ENCODE peak calls at places on chromosomes 16 and 17, in eight cellular contexts. One of them, this sample, is unnamed.

GRCh38 chr17:13244511-13244910 is 226.7 kb upstream of the ELAC2 start:
- DNase-seq in stimulated activated CD4-positive, alpha-beta T cell treated with anti-CD3 and anti-CD28 coated beads, Interleukin-2, amount 100 ng/mL, for 24 hours: no peak
- DNase-seq in NT2/D1: no peak
- DNase-seq in GM23338: no peak
- DNase-seq in endothelial cell: no peak
- DNase-seq in AG08395: peak; percentile 17
- DNase-seq in Right ventricle myocardium superior: no peak
- DNase-seq in stimulated activated CD8-positive, alpha-beta memory T cell treated with anti-CD3 and anti-CD28 coated beads, Interleukin-4, amount 100 ng/mL, for 1 hour: no peak
- DNase-seq in this sample: no peak

GRCh38 chr17:58989629-58990028 is 117.1 kb downstream of the TRIM37 start:
- DNase-seq in Right ventricle myocardium superior: no peak
- DNase-seq in AG08395: no peak
- DNase-seq in GM23338: no peak
- DNase-seq in stimulated activated CD8-positive, alpha-beta memory T cell treated with anti-CD3 and anti-CD28 coated beads, Interleukin-4, amount 100 ng/mL, for 1 hour: no peak
- DNase-seq in endothelial cell: no peak
- DNase-seq in NT2/D1: no peak
- DNase-seq in stimulated activated CD4-positive, alpha-beta T cell treated with anti-CD3 and anti-CD28 coated beads, Interleukin-2, amount 100 ng/mL, for 24 hours: no peak
- DNase-seq in this sample: no peak

GRCh38 chr16:85757341-85757822 is 6.5 kb upstream of the C16orf74 start:
- DNase-seq in NT2/D1: no peak
- DNase-seq in endothelial cell: no peak
- DNase-seq in stimulated activated CD4-positive, alpha-beta T cell treated with anti-CD3 and anti-CD28 coated beads, Interleukin-2, amount 100 ng/mL, for 24 hours: no peak
- DNase-seq in Right ventricle myocardium superior: no peak
- DNase-seq in stimulated activated CD8-positive, alpha-beta memory T cell treated with anti-CD3 and anti-CD28 coated beads, Interleukin-4, amount 100 ng/mL, for 1 hour: no peak
- DNase-seq in AG08395: peak; percentile 32
- DNase-seq in GM23338: no peak
- DNase-seq in this sample: no peak

GRCh38 chr16:17469011-17469741 is 1.6 kb downstream of the XYLT1 start:
- DNase-seq in endothelial cell: no peak
- DNase-seq in AG08395: peak; percentile 80
- DNase-seq in GM23338: no peak
- DNase-seq in stimulated activated CD4-positive, alpha-beta T cell treated with anti-CD3 and anti-CD28 coated beads, Interleukin-2, amount 100 ng/mL, for 24 hours: no peak
- DNase-seq in Right ventricle myocardium superior: no peak
- DNase-seq in NT2/D1: no peak
- DNase-seq in stimulated activated CD8-positive, alpha-beta memory T cell treated with anti-CD3 and anti-CD28 coated beads, Interleukin-4, amount 100 ng/mL, for 1 hour: no peak
- DNase-seq in this sample: peak; percentile 28

GRCh38 chr17:3845361-3845753 is 689 bp downstream of the NCBP3 start:
- DNase-seq in stimulated activated CD4-positive, alpha-beta T cell treated with anti-CD3 and anti-CD28 coated beads, Interleukin-2, amount 100 ng/mL, for 24 hours: peak; percentile 59
- DNase-seq in endothelial cell: no peak
- DNase-seq in NT2/D1: no peak
- DNase-seq in GM23338: no peak
- DNase-seq in Right ventricle myocardium superior: no peak
- DNase-seq in stimulated activated CD8-positive, alpha-beta memory T cell treated with anti-CD3 and anti-CD28 coated beads, Interleukin-4, amount 100 ng/mL, for 1 hour: no peak
- DNase-seq in AG08395: peak; percentile 41
- DNase-seq in this sample: peak; percentile 55

GRCh38 chr17:17062866-17063265 is 20.6 kb downstream of the MPRIP start:
- DNase-seq in Right ventricle myocardium superior: peak; percentile 60
- DNase-seq in NT2/D1: no peak
- DNase-seq in AG08395: no peak
- DNase-seq in stimulated activated CD4-positive, alpha-beta T cell treated with anti-CD3 and anti-CD28 coated beads, Interleukin-2, amount 100 ng/mL, for 24 hours: no peak
- DNase-seq in stimulated activated CD8-positive, alpha-beta memory T cell treated with anti-CD3 and anti-CD28 coated beads, Interleukin-4, amount 100 ng/mL, for 1 hour: no peak
- DNase-seq in GM23338: no peak
- DNase-seq in endothelial cell: no peak
- DNase-seq in this sample: no peak

GRCh38 chr16:55331648-55332185 is 7.7 kb downstream of the IRX6 start:
- DNase-seq in stimulated activated CD8-positive, alpha-beta memory T cell treated with anti-CD3 and anti-CD28 coated beads, Interleukin-4, amount 100 ng/mL, for 1 hour: no peak
- DNase-seq in GM23338: no peak
- DNase-seq in endothelial cell: no peak
- DNase-seq in stimulated activated CD4-positive, alpha-beta T cell treated with anti-CD3 and anti-CD28 coated beads, Interleukin-2, amount 100 ng/mL, for 24 hours: no peak
- DNase-seq in Right ventricle myocardium superior: no peak
- DNase-seq in AG08395: no peak
- DNase-seq in NT2/D1: no peak
- DNase-seq in this sample: no peak

GRCh38 chr16:5649762-5650445 is 552.3 kb upstream of the EEF2KMT start:
- DNase-seq in NT2/D1: no peak
- DNase-seq in GM23338: peak; percentile 8
- DNase-seq in stimulated activated CD8-positive, alpha-beta memory T cell treated with anti-CD3 and anti-CD28 coated beads, Interleukin-4, amount 100 ng/mL, for 1 hour: no peak
- DNase-seq in endothelial cell: no peak
- DNase-seq in AG08395: no peak
- DNase-seq in Right ventricle myocardium superior: no peak
- DNase-seq in stimulated activated CD4-positive, alpha-beta T cell treated with anti-CD3 and anti-CD28 coated beads, Interleukin-2, amount 100 ng/mL, for 24 hours: no peak
- DNase-seq in this sample: no peak

GRCh38 chr16:51753382-51753781 is 602.3 kb upstream of the SALL1 start:
- DNase-seq in AG08395: no peak
- DNase-seq in stimulated activated CD4-positive, alpha-beta T cell treated with anti-CD3 and anti-CD28 coated beads, Interleukin-2, amount 100 ng/mL, for 24 hours: no peak
- DNase-seq in GM23338: no peak
- DNase-seq in endothelial cell: no peak
- DNase-seq in stimulated activated CD8-positive, alpha-beta memory T cell treated with anti-CD3 and anti-CD28 coated beads, Interleukin-4, amount 100 ng/mL, for 1 hour: no peak
- DNase-seq in Right ventricle myocardium superior: no peak
- DNase-seq in NT2/D1: no peak
- DNase-seq in this sample: no peak

GRCh38 chr16:11425140-11425539 is 79.9 kb downstream of the RMI2 start:
- DNase-seq in AG08395: no peak
- DNase-seq in NT2/D1: no peak
- DNase-seq in endothelial cell: no peak
- DNase-seq in Right ventricle myocardium superior: no peak
- DNase-seq in stimulated activated CD8-positive, alpha-beta memory T cell treated with anti-CD3 and anti-CD28 coated beads, Interleukin-4, amount 100 ng/mL, for 1 hour: no peak
- DNase-seq in GM23338: no peak
- DNase-seq in stimulated activated CD4-positive, alpha-beta T cell treated with anti-CD3 and anti-CD28 coated beads, Interleukin-2, amount 100 ng/mL, for 24 hours: no peak
- DNase-seq in this sample: no peak

GRCh38 chr16:80300456-80300855 is 240.3 kb upstream of the DYNLRB2 start:
- DNase-seq in Right ventricle myocardium superior: no peak
- DNase-seq in stimulated activated CD4-positive, alpha-beta T cell treated with anti-CD3 and anti-CD28 coated beads, Interleukin-2, amount 100 ng/mL, for 24 hours: no peak
- DNase-seq in endothelial cell: no peak
- DNase-seq in AG08395: peak; percentile 29
- DNase-seq in GM23338: no peak
- DNase-seq in NT2/D1: no peak
- DNase-seq in stimulated activated CD8-positive, alpha-beta memory T cell treated with anti-CD3 and anti-CD28 coated beads, Interleukin-4, amount 100 ng/mL, for 1 hour: no peak
- DNase-seq in this sample: no peak

GRCh38 chr16:27511657-27512056 is 38.1 kb downstream of the GTF3C1 start:
- DNase-seq in GM23338: no peak
- DNase-seq in Right ventricle myocardium superior: peak; percentile 72
- DNase-seq in stimulated activated CD4-positive, alpha-beta T cell treated with anti-CD3 and anti-CD28 coated beads, Interleukin-2, amount 100 ng/mL, for 24 hours: no peak
- DNase-seq in stimulated activated CD8-positive, alpha-beta memory T cell treated with anti-CD3 and anti-CD28 coated beads, Interleukin-4, amount 100 ng/mL, for 1 hour: no peak
- DNase-seq in AG08395: no peak
- DNase-seq in endothelial cell: no peak
- DNase-seq in NT2/D1: no peak
- DNase-seq in this sample: no peak

GRCh38 chr16:5895137-5895536 is 797.5 kb upstream of the EEF2KMT start:
- DNase-seq in stimulated activated CD8-positive, alpha-beta memory T cell treated with anti-CD3 and anti-CD28 coated beads, Interleukin-4, amount 100 ng/mL, for 1 hour: no peak
- DNase-seq in AG08395: no peak
- DNase-seq in Right ventricle myocardium superior: no peak
- DNase-seq in endothelial cell: no peak
- DNase-seq in GM23338: no peak
- DNase-seq in stimulated activated CD4-positive, alpha-beta T cell treated with anti-CD3 and anti-CD28 coated beads, Interleukin-2, amount 100 ng/mL, for 24 hours: no peak
- DNase-seq in NT2/D1: no peak
- DNase-seq in this sample: no peak

GRCh38 chr17:71764507-71764906 is 356.3 kb upstream of the SOX9 start:
- DNase-seq in endothelial cell: peak; percentile 45
- DNase-seq in AG08395: no peak
- DNase-seq in GM23338: peak; percentile 76
- DNase-seq in stimulated activated CD8-positive, alpha-beta memory T cell treated with anti-CD3 and anti-CD28 coated beads, Interleukin-4, amount 100 ng/mL, for 1 hour: no peak
- DNase-seq in Right ventricle myocardium superior: no peak
- DNase-seq in NT2/D1: peak; percentile 13
- DNase-seq in stimulated activated CD4-positive, alpha-beta T cell treated with anti-CD3 and anti-CD28 coated beads, Interleukin-2, amount 100 ng/mL, for 24 hours: no peak
- DNase-seq in this sample: peak; percentile 81

GRCh38 chr17:62705116-62705515 is 77.6 kb downstream of the MRC2 start:
- DNase-seq in AG08395: no peak
- DNase-seq in endothelial cell: peak; percentile 30
- DNase-seq in NT2/D1: no peak
- DNase-seq in stimulated activated CD8-positive, alpha-beta memory T cell treated with anti-CD3 and anti-CD28 coated beads, Interleukin-4, amount 100 ng/mL, for 1 hour: no peak
- DNase-seq in stimulated activated CD4-positive, alpha-beta T cell treated with anti-CD3 and anti-CD28 coated beads, Interleukin-2, amount 100 ng/mL, for 24 hours: no peak
- DNase-seq in GM23338: no peak
- DNase-seq in Right ventricle myocardium superior: no peak
- DNase-seq in this sample: peak; percentile 86

GRCh38 chr16:48523415-48524204 is 86.4 kb downstream of the N4BP1 start:
- DNase-seq in AG08395: no peak
- DNase-seq in endothelial cell: no peak
- DNase-seq in Right ventricle myocardium superior: no peak
- DNase-seq in GM23338: no peak
- DNase-seq in stimulated activated CD4-positive, alpha-beta T cell treated with anti-CD3 and anti-CD28 coated beads, Interleukin-2, amount 100 ng/mL, for 24 hours: no peak
- DNase-seq in NT2/D1: no peak
- DNase-seq in stimulated activated CD8-positive, alpha-beta memory T cell treated with anti-CD3 and anti-CD28 coated beads, Interleukin-4, amount 100 ng/mL, for 1 hour: no peak
- DNase-seq in this sample: no peak

This sample was measured in mesendoderm.